ENCODE peak calls at places on chromosomes 1 and 21, in six cellular contexts. One of them, this sample, is unnamed.
A peak's percentile ranks its signal among the peaks of the same experiment; 100 is the strongest.

GRCh38 chr21:37878946-37879660 is 37.2 kb downstream of the KCNJ6 start:
- DNase-seq in T-cell: no peak
- DNase-seq in HT1080: peak; percentile 82
- DNase-seq in mesendoderm: no peak
- DNase-seq in breast epithelium: no peak
- DNase-seq in GM04504: no peak
- DNase-seq in this sample: no peak

GRCh38 chr1:47710075-47711071 is 272.5 kb downstream of the FOXD2 start:
- DNase-seq in T-cell: peak; percentile 45
- DNase-seq in HT1080: peak; percentile 25
- DNase-seq in mesendoderm: peak; percentile 67
- DNase-seq in breast epithelium: peak; percentile 66
- DNase-seq in GM04504: peak; percentile 12
- DNase-seq in this sample: peak; percentile 60

GRCh38 chr1:196155586-196155985 is 452.7 kb downstream of the KCNT2 start:
- DNase-seq in T-cell: no peak
- DNase-seq in HT1080: no peak
- DNase-seq in mesendoderm: no peak
- DNase-seq in breast epithelium: no peak
- DNase-seq in GM04504: no peak
- DNase-seq in this sample: no peak

GRCh38 chr1:4046836-4047461 is 146.9 kb upstream of the C1orf174 start:
- DNase-seq in T-cell: no peak
- DNase-seq in HT1080: no peak
- DNase-seq in mesendoderm: peak; percentile 41
- DNase-seq in breast epithelium: no peak
- DNase-seq in GM04504: no peak
- DNase-seq in this sample: no peak

GRCh38 chr1:216929870-216930582 is 206.8 kb upstream of the ESRRG start:
- DNase-seq in T-cell: no peak
- DNase-seq in HT1080: peak; percentile 98
- DNase-seq in mesendoderm: no peak
- DNase-seq in breast epithelium: no peak
- DNase-seq in GM04504: no peak
- DNase-seq in this sample: no peak

GRCh38 chr1:58781541-58782307 is 2.1 kb downstream of the JUN start:
- DNase-seq in T-cell: peak; percentile 42
- DNase-seq in HT1080: peak; percentile 77
- DNase-seq in mesendoderm: peak; percentile 77
- DNase-seq in breast epithelium: peak; percentile 71
- DNase-seq in GM04504: no peak
- DNase-seq in this sample: peak; percentile 37

GRCh38 chr1:32063261-32063681 is 9.5 kb upstream of the TMEM39B start:
- DNase-seq in T-cell: no peak
- DNase-seq in HT1080: peak; percentile 61
- DNase-seq in mesendoderm: peak; percentile 79
- DNase-seq in breast epithelium: no peak
- DNase-seq in GM04504: no peak
- DNase-seq in this sample: no peak

GRCh38 chr1:77476460-77476859 is 194.6 kb downstream of the AK5 start:
- DNase-seq in T-cell: no peak
- DNase-seq in HT1080: no peak
- DNase-seq in mesendoderm: no peak
- DNase-seq in breast epithelium: no peak
- DNase-seq in GM04504: no peak
- DNase-seq in this sample: no peak

GRCh38 chr1:81109038-81109437 is 691.7 kb upstream of the ADGRL2 start:
- DNase-seq in T-cell: no peak
- DNase-seq in HT1080: no peak
- DNase-seq in mesendoderm: no peak
- DNase-seq in breast epithelium: no peak
- DNase-seq in GM04504: no peak
- DNase-seq in this sample: no peak

GRCh38 chr1:32755810-32756159 is 53.2 kb upstream of the SYNC start:
- DNase-seq in T-cell: no peak
- DNase-seq in HT1080: no peak
- DNase-seq in mesendoderm: peak; percentile 88
- DNase-seq in breast epithelium: no peak
- DNase-seq in GM04504: no peak
- DNase-seq in this sample: no peak

GRCh38 chr1:184050631-184051030 is 899 bp upstream of the TSEN15 start:
- DNase-seq in T-cell: no peak
- DNase-seq in HT1080: no peak
- DNase-seq in mesendoderm: peak; percentile 12
- DNase-seq in breast epithelium: no peak
- DNase-seq in GM04504: no peak
- DNase-seq in this sample: no peak

GRCh38 chr1:209937996-209938959 is at the start of gene SYT14:
- DNase-seq in T-cell: no peak
- DNase-seq in HT1080: peak; percentile 71
- DNase-seq in mesendoderm: peak; percentile 86
- DNase-seq in breast epithelium: no peak
- DNase-seq in GM04504: no peak
- DNase-seq in this sample: no peak

GRCh38 chr1:241711326-241711725 is 59.2 kb downstream of the WDR64 start:
- DNase-seq in T-cell: no peak
- DNase-seq in HT1080: no peak
- DNase-seq in mesendoderm: no peak
- DNase-seq in breast epithelium: no peak
- DNase-seq in GM04504: no peak
- DNase-seq in this sample: no peak

GRCh38 chr1:177809844-177810243 is 160.0 kb downstream of the SEC16B start:
- DNase-seq in T-cell: no peak
- DNase-seq in HT1080: peak; percentile 6
- DNase-seq in mesendoderm: peak; percentile 39
- DNase-seq in breast epithelium: no peak
- DNase-seq in GM04504: no peak
- DNase-seq in this sample: no peak

GRCh38 chr21:44347911-44348451 is 5.4 kb upstream of the TRPM2 start:
- DNase-seq in T-cell: no peak
- DNase-seq in HT1080: no peak
- DNase-seq in mesendoderm: no peak
- DNase-seq in breast epithelium: peak; percentile 77
- DNase-seq in GM04504: no peak
- DNase-seq in this sample: no peak

GRCh38 chr1:178942285-178943218 is 71.7 kb upstream of the ANGPTL1 start:
- DNase-seq in T-cell: no peak
- DNase-seq in HT1080: peak; percentile 84
- DNase-seq in mesendoderm: peak; percentile 22
- DNase-seq in breast epithelium: no peak
- DNase-seq in GM04504: no peak
- DNase-seq in this sample: no peak

GRCh38 chr1:43140010-43140409 is 32.1 kb downstream of the EBNA1BP2 start:
- DNase-seq in T-cell: no peak
- DNase-seq in HT1080: no peak
- DNase-seq in mesendoderm: no peak
- DNase-seq in breast epithelium: no peak
- DNase-seq in GM04504: no peak
- DNase-seq in this sample: no peak

GRCh38 chr1:156923565-156924477 is 3.4 kb downstream of the LRRC71 start:
- DNase-seq in T-cell: no peak
- DNase-seq in HT1080: no peak
- DNase-seq in mesendoderm: no peak
- DNase-seq in breast epithelium: no peak
- DNase-seq in GM04504: no peak
- DNase-seq in this sample: no peak

GRCh38 chr1:147389532-147390184 is 147.2 kb downstream of the CHD1L start:
- DNase-seq in T-cell: no peak
- DNase-seq in HT1080: peak; percentile 35
- DNase-seq in mesendoderm: peak; percentile 76
- DNase-seq in breast epithelium: no peak
- DNase-seq in GM04504: peak; percentile 21
- DNase-seq in this sample: no peak

GRCh38 chr1:152182431-152182830 is 23.4 kb upstream of the RPTN start:
- DNase-seq in T-cell: no peak
- DNase-seq in HT1080: peak; percentile 45
- DNase-seq in mesendoderm: peak; percentile 10
- DNase-seq in breast epithelium: no peak
- DNase-seq in GM04504: no peak
- DNase-seq in this sample: no peak

GRCh38 chr21:21624674-21625073 is 626.5 kb downstream of the NCAM2 start:
- DNase-seq in T-cell: no peak
- DNase-seq in HT1080: peak; percentile 8
- DNase-seq in mesendoderm: no peak
- DNase-seq in breast epithelium: no peak
- DNase-seq in GM04504: peak; percentile 5
- DNase-seq in this sample: no peak

GRCh38 chr1:7384121-7384520 is 387.0 kb upstream of the VAMP3 start:
- DNase-seq in T-cell: no peak
- DNase-seq in HT1080: no peak
- DNase-seq in mesendoderm: no peak
- DNase-seq in breast epithelium: no peak
- DNase-seq in GM04504: no peak
- DNase-seq in this sample: no peak

GRCh38 chr1:59736744-59737143 is 78.0 kb upstream of the HOOK1 start:
- DNase-seq in T-cell: no peak
- DNase-seq in HT1080: no peak
- DNase-seq in mesendoderm: no peak
- DNase-seq in breast epithelium: no peak
- DNase-seq in GM04504: no peak
- DNase-seq in this sample: no peak

GRCh38 chr1:176826265-176826664 is 338.2 kb downstream of the ASTN1 start:
- DNase-seq in T-cell: no peak
- DNase-seq in HT1080: no peak
- DNase-seq in mesendoderm: no peak
- DNase-seq in breast epithelium: no peak
- DNase-seq in GM04504: no peak
- DNase-seq in this sample: no peak

GRCh38 chr1:36609241-36610027 is 126.7 kb upstream of the CSF3R start:
- DNase-seq in T-cell: peak; percentile 5
- DNase-seq in HT1080: peak; percentile 59
- DNase-seq in mesendoderm: peak; percentile 87
- DNase-seq in breast epithelium: no peak
- DNase-seq in GM04504: peak; percentile 5
- DNase-seq in this sample: peak; percentile 54

GRCh38 chr1:200883118-200883517 is 10.3 kb downstream of the GPR25 start:
- DNase-seq in T-cell: no peak
- DNase-seq in HT1080: no peak
- DNase-seq in mesendoderm: no peak
- DNase-seq in breast epithelium: no peak
- DNase-seq in GM04504: no peak
- DNase-seq in this sample: no peak

GRCh38 chr1:203424285-203424684 is 51.3 kb upstream of the PRELP start:
- DNase-seq in T-cell: no peak
- DNase-seq in HT1080: no peak
- DNase-seq in mesendoderm: no peak
- DNase-seq in breast epithelium: no peak
- DNase-seq in GM04504: no peak
- DNase-seq in this sample: no peak

GRCh38 chr1:55718758-55719671 is 503.9 kb upstream of the USP24 start:
- DNase-seq in T-cell: no peak
- DNase-seq in HT1080: peak; percentile 98
- DNase-seq in mesendoderm: peak; percentile 34
- DNase-seq in breast epithelium: no peak
- DNase-seq in GM04504: peak; percentile 100
- DNase-seq in this sample: peak; percentile 25

GRCh38 chr1:238777551-238777950 is 608.8 kb upstream of the CHRM3 start:
- DNase-seq in T-cell: no peak
- DNase-seq in HT1080: peak; percentile 3
- DNase-seq in mesendoderm: no peak
- DNase-seq in breast epithelium: no peak
- DNase-seq in GM04504: no peak
- DNase-seq in this sample: no peak

GRCh38 chr1:25442178-25442577 is 11.5 kb downstream of the MACO1 start:
- DNase-seq in T-cell: no peak
- DNase-seq in HT1080: peak; percentile 30
- DNase-seq in mesendoderm: peak; percentile 38
- DNase-seq in breast epithelium: no peak
- DNase-seq in GM04504: no peak
- DNase-seq in this sample: no peak

GRCh38 chr1:172342584-172343245 is 77.8 kb upstream of the C1orf105 start:
- DNase-seq in T-cell: no peak
- DNase-seq in HT1080: peak; percentile 46
- DNase-seq in mesendoderm: no peak
- DNase-seq in breast epithelium: no peak
- DNase-seq in GM04504: no peak
- DNase-seq in this sample: no peak

GRCh38 chr21:31294691-31295090 is 49.4 kb downstream of the TIAM1 start:
- DNase-seq in T-cell: no peak
- DNase-seq in HT1080: no peak
- DNase-seq in mesendoderm: no peak
- DNase-seq in breast epithelium: no peak
- DNase-seq in GM04504: no peak
- DNase-seq in this sample: no peak

GRCh38 chr1:228465134-228465533 is 22.0 kb upstream of the RNF187 start:
- DNase-seq in T-cell: no peak
- DNase-seq in HT1080: no peak
- DNase-seq in mesendoderm: no peak
- DNase-seq in breast epithelium: no peak
- DNase-seq in GM04504: no peak
- DNase-seq in this sample: no peak

This sample was measured in Caco-2.